ENCODE peak calls at places on chromosomes 12 and 14, in eight cellular contexts. Z, D, T, F, P, R, N and G are unnamed samples.

GRCh38 chr14:21476526-21476924 is 234 bp downstream of the RAB2B start:
- DNase-seq in Z (no peak), D (no peak), T (peak), F (peak), P (no peak), R (no peak), N (no peak), G (peak)

GRCh38 chr12:8832500-8832899 is 10.1 kb downstream of the A2ML1 start:
- DNase-seq in Z (no peak), D (no peak), T (no peak), F (no peak), P (no peak), R (no peak), N (no peak), G (no peak)

GRCh38 chr14:95165517-95165916 is 8.2 kb upstream of the DICER1 start:
- DNase-seq in Z (no peak), D (no peak), T (no peak), F (no peak), P (no peak), R (no peak), N (no peak), G (no peak)

GRCh38 chr12:33438890-33439586 is 581 bp downstream of the SYT10 start:
- DNase-seq in Z (no peak), D (no peak), T (no peak), F (peak), P (peak), R (peak), N (no peak), G (peak)

GRCh38 chr14:73462078-73462715 is 3.9 kb upstream of the NUMB start:
- DNase-seq in Z (peak), D (peak), T (peak), F (peak), P (no peak), R (no peak), N (peak), G (no peak)

GRCh38 chr14:100065942-100066574 is 836 bp downstream of the EVL start:
- DNase-seq in Z (no peak), D (no peak), T (no peak), F (no peak), P (no peak), R (no peak), N (no peak), G (no peak)

GRCh38 chr12:30827406-30828055 is 72.8 kb upstream of the CAPRIN2 start:
- DNase-seq in Z (no peak), D (no peak), T (no peak), F (no peak), P (peak), R (no peak), N (no peak), G (no peak)

GRCh38 chr14:101153691-101154090 is 250.2 kb upstream of the RTL1 start:
- DNase-seq in Z (no peak), D (no peak), T (no peak), F (no peak), P (no peak), R (no peak), N (peak), G (no peak)

GRCh38 chr14:101241807-101242278 is 319.5 kb upstream of the DIO3 start:
- DNase-seq in Z (no peak), D (no peak), T (no peak), F (no peak), P (peak), R (no peak), N (no peak), G (no peak)

GRCh38 chr12:1318327-1319031 is 275.9 kb downstream of the FBXL14 start:
- DNase-seq in Z (no peak), D (peak), T (no peak), F (peak), P (peak), R (peak), N (no peak), G (peak)

GRCh38 chr14:104202259-104203070 is 64.1 kb downstream of the KIF26A start:
- DNase-seq in Z (no peak), D (no peak), T (no peak), F (no peak), P (no peak), R (no peak), N (no peak), G (no peak)

GRCh38 chr12:108392284-108392683 is 53.2 kb upstream of the CMKLR1 start:
- DNase-seq in Z (no peak), D (no peak), T (no peak), F (no peak), P (no peak), R (no peak), N (no peak), G (no peak)

GRCh38 chr12:12927211-12928079 is 24.5 kb downstream of the GPRC5D start:
- DNase-seq in Z (peak), D (peak), T (peak), F (no peak), P (no peak), R (no peak), N (peak), G (peak)

GRCh38 chr14:31420013-31420318 is 384 bp downstream of the HEATR5A start:
- DNase-seq in Z (peak), D (no peak), T (peak), F (no peak), P (peak), R (no peak), N (no peak), G (peak)

GRCh38 chr14:74574706-74575105 is 37.3 kb downstream of the LTBP2 start:
- DNase-seq in Z (no peak), D (peak), T (no peak), F (peak), P (no peak), R (no peak), N (no peak), G (peak)

GRCh38 chr14:70121521-70121920 is 67.2 kb downstream of the SLC8A3 start:
- DNase-seq in Z (no peak), D (no peak), T (no peak), F (no peak), P (peak), R (peak), N (no peak), G (no peak)

GRCh38 chr14:51922624-51923023 is 62.2 kb downstream of the GNG2 start:
- DNase-seq in Z (no peak), D (peak), T (no peak), F (no peak), P (no peak), R (peak), N (no peak), G (peak)

GRCh38 chr14:36771256-36771655 is 109.6 kb downstream of the PAX9 start:
- DNase-seq in Z (peak), D (no peak), T (peak), F (no peak), P (no peak), R (no peak), N (peak), G (no peak)

GRCh38 chr12:57085999-57086950 is 2.6 kb upstream of the NAB2 start:
- DNase-seq in Z (peak), D (peak), T (peak), F (peak), P (peak), R (peak), N (peak), G (peak)

GRCh38 chr12:104858611-104859010 is 99.5 kb downstream of the SLC41A2 start:
- DNase-seq in Z (no peak), D (no peak), T (no peak), F (no peak), P (no peak), R (no peak), N (no peak), G (no peak)

GRCh38 chr12:32061033-32061432 is 45.6 kb upstream of the BICD1 start:
- DNase-seq in Z (no peak), D (no peak), T (no peak), F (no peak), P (no peak), R (no peak), N (no peak), G (no peak)

GRCh38 chr12:32062841-32063240 is 43.8 kb upstream of the BICD1 start:
- DNase-seq in Z (no peak), D (no peak), T (no peak), F (no peak), P (no peak), R (no peak), N (no peak), G (no peak)

GRCh38 chr12:32069731-32070130 is 36.9 kb upstream of the BICD1 start:
- DNase-seq in Z (no peak), D (no peak), T (no peak), F (no peak), P (no peak), R (no peak), N (no peak), G (no peak)

GRCh38 chr12:32069071-32069470 is 37.6 kb upstream of the BICD1 start:
- DNase-seq in Z (peak), D (no peak), T (no peak), F (peak), P (no peak), R (no peak), N (peak), G (no peak)

GRCh38 chr12:32063796-32064195 is 42.9 kb upstream of the BICD1 start:
- DNase-seq in Z (no peak), D (no peak), T (no peak), F (no peak), P (no peak), R (no peak), N (no peak), G (no peak)
- H3K4me2 ChIP-seq in Z (no peak), D (no peak), T (no peak), F (no peak), P (no peak), R (no peak), N (no peak), G (no peak)

GRCh38 chr12:47190271-47190750 is 110.6 kb upstream of the AMIGO2 start:
- DNase-seq in Z (peak), D (peak), T (no peak), F (peak), P (no peak), R (no peak), N (no peak), G (peak)
- H3K4me2 ChIP-seq in Z (peak), D (peak), T (no peak), F (no peak), P (no peak), R (no peak), N (no peak), G (no peak)

GRCh38 chr14:72173038-72173720 is 240.9 kb downstream of the RGS6 start:
- DNase-seq in Z (no peak), D (no peak), T (no peak), F (no peak), P (no peak), R (no peak), N (no peak), G (peak)
- H3K4me2 ChIP-seq in Z (no peak), D (no peak), T (no peak), F (no peak), P (no peak), R (no peak), N (no peak), G (no peak)

GRCh38 chr12:46445093-46445492 is 72.5 kb upstream of the SLC38A2 start:
- DNase-seq in Z (peak), D (no peak), T (no peak), F (no peak), P (no peak), R (no peak), N (peak), G (no peak)
- H3K4me2 ChIP-seq in Z (peak), D (no peak), T (no peak), F (peak), P (no peak), R (no peak), N (peak), G (no peak)